ENCODE peak calls at places on chromosome 15, in five cellular contexts. G is HCT116, H is IMR-90, U is HepG2, J is GM12878. M is an unnamed sample.

GRCh38 chr15:60093273-60094067 is 89.4 kb downstream of the FOXB1 start:
- DNase-seq in G (no peak), H (no peak), U (peak; percentile 59), J (no peak), M (no peak)

GRCh38 chr15:26848498-26848897 is 18.4 kb upstream of the GABRA5 start:
- DNase-seq in G (no peak), H (no peak), U (no peak), J (no peak), M (no peak)

GRCh38 chr15:96505014-96505413 is 174.5 kb downstream of the NR2F2 start:
- DNase-seq in G (no peak), H (no peak), U (no peak), J (no peak), M (no peak)

GRCh38 chr15:40467260-40467615 is 3.5 kb upstream of the CHST14 start:
- DNase-seq in G (no peak), H (no peak), U (no peak), J (no peak), M (no peak)

GRCh38 chr15:77064539-77065308 is 6.2 kb downstream of the TSPAN3 start:
- DNase-seq in G (no peak), H (peak; percentile 65), U (no peak), J (no peak), M (peak; percentile 86)

GRCh38 chr15:36805278-36805677 is 225.9 kb downstream of the CDIN1 start:
- DNase-seq in G (no peak), H (no peak), U (no peak), J (no peak), M (no peak)

GRCh38 chr15:75194397-75194796 is 7.3 kb upstream of the C15orf39 start:
- DNase-seq in G (no peak), H (no peak), U (no peak), J (no peak), M (no peak)

GRCh38 chr15:44066211-44066827 is 128.8 kb downstream of the FRMD5 start:
- DNase-seq in G (peak; percentile 68), H (peak; percentile 72), U (peak; percentile 71), J (peak; percentile 25), M (peak; percentile 87)

GRCh38 chr15:97461212-97461611 is 499.3 kb upstream of the ARRDC4 start:
- DNase-seq in G (no peak), H (no peak), U (no peak), J (no peak), M (no peak)

GRCh38 chr15:62275818-62276217 is 110.7 kb upstream of the C2CD4B start:
- DNase-seq in G (no peak), H (no peak), U (no peak), J (no peak), M (no peak)

GRCh38 chr15:45642203-45642932 is 7.5 kb downstream of the SQOR start:
- DNase-seq in G (no peak), H (peak; percentile 89), U (no peak), J (no peak), M (peak; percentile 85)

GRCh38 chr15:76626611-76627010 is 278.5 kb downstream of the SCAPER start:
- DNase-seq in G (no peak), H (no peak), U (no peak), J (no peak), M (peak; percentile 17)

GRCh38 chr15:25136119-25136518 is 181.3 kb downstream of the SNRPN start:
- DNase-seq in G (no peak), H (peak; percentile 15), U (peak; percentile 2), J (no peak), M (peak; percentile 8)

GRCh38 chr15:93948728-93949127 is 282.6 kb upstream of the MCTP2 start:
- DNase-seq in G (no peak), H (no peak), U (no peak), J (no peak), M (no peak)

GRCh38 chr15:77456746-77457618 is 36.3 kb downstream of the HMG20A start:
- DNase-seq in G (no peak), H (peak; percentile 44), U (no peak), J (no peak), M (peak; percentile 14)

GRCh38 chr15:78726870-78727551 is 84.3 kb downstream of the ADAMTS7 start:
- DNase-seq in G (peak; percentile 70), H (no peak), U (peak; percentile 28), J (no peak), M (no peak)

GRCh38 chr15:34122771-34123183 is 20.9 kb downstream of the PGBD4 start:
- DNase-seq in G (no peak), H (peak; percentile 97), U (peak; percentile 14), J (peak; percentile 42), M (peak; percentile 87)

GRCh38 chr15:92818658-92819311 is 81.3 kb upstream of the CHD2 start:
- DNase-seq in G (no peak), H (no peak), U (no peak), J (no peak), M (no peak)

GRCh38 chr15:25858952-25859760 is 4.0 kb downstream of the ATP10A start:
- DNase-seq in G (no peak), H (no peak), U (no peak), J (no peak), M (no peak)

GRCh38 chr15:51907136-51907862 is 64.3 kb downstream of the LEO1 start:
- DNase-seq in G (peak; percentile 96), H (peak; percentile 42), U (peak; percentile 94), J (no peak), M (no peak)

GRCh38 chr15:30978328-30978727 is 13.1 kb downstream of the MTMR10 start:
- DNase-seq in G (no peak), H (no peak), U (no peak), J (no peak), M (no peak)

GRCh38 chr15:89483079-89483478 is 13.3 kb downstream of the RHCG start:
- DNase-seq in G (no peak), H (no peak), U (no peak), J (no peak), M (no peak)

GRCh38 chr15:37518436-37518835 is 416.0 kb upstream of the TMCO5A start:
- DNase-seq in G (no peak), H (no peak), U (no peak), J (no peak), M (no peak)

GRCh38 chr15:84142888-84143337 is 92.7 kb upstream of the GOLGA6L4 start:
- DNase-seq in G (peak; percentile 81), H (peak; percentile 70), U (peak; percentile 75), J (peak; percentile 67), M (peak; percentile 79)

GRCh38 chr15:38129531-38130199 is 123.0 kb upstream of the SPRED1 start:
- DNase-seq in G (no peak), H (peak; percentile 99), U (no peak), J (peak; percentile 39), M (peak; percentile 66)

GRCh38 chr15:90114451-90114901 is 12.2 kb upstream of the IDH2 start:
- DNase-seq in G (no peak), H (no peak), U (no peak), J (no peak), M (no peak)

GRCh38 chr15:83980637-83981036 is 254.9 kb upstream of the GOLGA6L4 start:
- DNase-seq in G (no peak), H (no peak), U (no peak), J (no peak), M (no peak)

GRCh38 chr15:50077242-50077641 is 41.8 kb downstream of the ATP8B4 start:
- DNase-seq in G (no peak), H (no peak), U (no peak), J (no peak), M (no peak)

GRCh38 chr15:62933388-62933787 is 109.2 kb upstream of the TPM1 start:
- DNase-seq in G (no peak), H (peak; percentile 22), U (no peak), J (no peak), M (no peak)

GRCh38 chr15:92904832-92905640 is 4.9 kb downstream of the CHD2 start:
- DNase-seq in G (no peak), H (no peak), U (no peak), J (no peak), M (no peak)

GRCh38 chr15:36757189-36757814 is 177.9 kb downstream of the CDIN1 start:
- DNase-seq in G (no peak), H (peak; percentile 26), U (no peak), J (no peak), M (no peak)

GRCh38 chr15:78684645-78685044 is 43.6 kb upstream of the CHRNB4 start:
- DNase-seq in G (no peak), H (no peak), U (no peak), J (no peak), M (no peak)

DNA sequence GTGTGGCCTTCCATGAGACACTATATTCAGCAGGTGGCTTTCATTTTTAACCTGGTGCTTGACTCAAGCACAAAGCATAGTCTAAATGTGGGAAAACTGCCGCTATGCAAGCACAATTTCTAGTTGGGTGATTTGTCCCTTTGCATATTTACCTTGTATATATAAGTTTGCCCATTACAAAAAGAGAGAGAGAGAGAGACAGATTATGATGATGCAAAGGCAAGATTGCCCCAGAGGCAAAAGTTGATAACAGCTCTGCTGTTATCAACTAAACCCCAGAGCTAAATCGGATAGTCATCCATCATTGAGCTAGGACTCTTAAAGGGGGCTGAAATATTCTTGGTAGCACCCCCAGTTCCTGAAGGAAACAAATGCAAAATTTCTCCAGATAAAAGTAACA is 141.5 kb downstream of the AQP9 start:
- DNase-seq in G (no peak), H (no peak), U (no peak), J (no peak), M (no peak)
- TF ChIP-seq POLR2A in G (no peak), H (no peak), U (no peak), J (no peak), M (no peak)

DNA sequence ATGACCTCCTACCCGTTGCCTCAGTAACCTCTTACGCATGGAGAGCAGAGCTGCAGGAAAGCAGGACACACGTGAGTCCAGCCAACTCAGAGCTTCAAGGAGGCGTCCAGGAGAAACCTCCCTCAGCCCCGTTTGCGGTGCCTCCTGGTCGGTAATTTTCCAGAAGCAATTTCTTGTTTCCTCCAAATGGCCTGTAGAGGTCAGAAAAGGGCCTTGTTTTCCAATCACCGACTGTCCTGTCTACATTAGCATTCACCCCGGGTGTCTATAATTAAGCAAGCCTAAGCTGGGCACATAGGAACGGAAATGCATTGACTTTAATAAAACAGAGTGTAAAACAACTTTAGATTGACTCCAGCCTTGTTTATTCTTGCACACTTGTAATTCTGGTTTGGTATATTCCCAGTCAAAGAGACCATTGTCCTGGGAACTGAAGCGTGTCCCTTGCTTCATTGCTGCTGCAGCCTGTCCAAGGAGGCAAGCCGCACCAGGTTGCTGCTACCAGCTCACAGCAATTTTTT is 836.2 kb downstream of the AGBL1 start:
- DNase-seq in G (no peak), H (peak; percentile 13), U (peak; percentile 31), J (no peak), M (no peak)
- TF ChIP-seq CTCF in G (no peak), H (peak; percentile 46), U (peak; percentile 65), J (no peak), M (no peak)

GRCh38 chr15:64861960-64862359 is 20.2 kb downstream of the PLEKHO2 start:
- DNase-seq in G (no peak), H (no peak), U (no peak), J (no peak), M (no peak)
- H2AFZ ChIP-seq in G (no peak overlapping the region), H (no peak overlapping the region), U (no peak overlapping the region), J (no peak overlapping the region), M (no peak overlapping the region)

GRCh38 chr15:71800835-71801745 is 9.3 kb upstream of the NR2E3 start:
- DNase-seq in G (peak; percentile 56), H (peak; percentile 89), U (peak; percentile 47), J (no peak), M (peak; percentile 77)

GRCh38 chr15:71804226-71804625 is 6.1 kb upstream of the NR2E3 start:
- DNase-seq in G (no peak), H (no peak), U (no peak), J (no peak), M (no peak)

GRCh38 chr15:71802770-71803169 is 7.6 kb upstream of the NR2E3 start:
- DNase-seq in G (no peak), H (no peak), U (no peak), J (no peak), M (no peak)

GRCh38 chr15:71800190-71800589 is 10.2 kb upstream of the NR2E3 start:
- DNase-seq in G (no peak), H (no peak), U (no peak), J (no peak), M (no peak)

GRCh38 chr15:71801935-71802655 is 8.3 kb upstream of the NR2E3 start:
- DNase-seq in G (no peak), H (no peak), U (no peak), J (no peak), M (no peak)
- TF ChIP-seq POLR2A in G (no peak), H (no peak), U (no peak), J (no peak), M (no peak)